ENCODE peak calls at places on chromosomes 6 and 20, in eight cellular contexts. Z is MM.1S, V is fibroblast of lung, E is cardiac muscle cell, M is mammary epithelial cell, W is tibial artery, A is choroid plexus epithelial cell, Q is GM12865. O is an unnamed sample.

GRCh38 chr20:1898496-1899168 is 3.4 kb downstream of the SIRPA start:
- DNase-seq in Z (no peak), V (no peak), E (peak), M (no peak), W (no peak), A (no peak), Q (no peak), O (no peak)

GRCh38 chr20:51237278-51237677 is 214.4 kb upstream of the KCNG1 start:
- DNase-seq in Z (no peak), V (no peak), E (peak), M (no peak), W (peak), A (peak), Q (no peak), O (no peak)

GRCh38 chr20:32484221-32485125 is 100.7 kb downstream of the NOL4L start:
- DNase-seq in Z (no peak), V (peak), E (no peak), M (no peak), W (peak), A (peak), Q (no peak), O (no peak)

GRCh38 chr20:6882911-6883310 is 115.4 kb downstream of the BMP2 start:
- DNase-seq in Z (no peak), V (peak), E (no peak), M (peak), W (no peak), A (peak), Q (no peak), O (peak)

GRCh38 chr6:65546894-65547293 is 160.1 kb downstream of the EYS start:
- DNase-seq in Z (no peak), V (no peak), E (no peak), M (no peak), W (no peak), A (no peak), Q (no peak), O (no peak)

GRCh38 chr20:10553326-10553984 is 118.3 kb downstream of the SLX4IP start:
- DNase-seq in Z (peak), V (peak), E (peak), M (peak), W (peak), A (peak), Q (peak), O (peak)

GRCh38 chr6:137389150-137389664 is 105.0 kb downstream of the OLIG3 start:
- DNase-seq in Z (peak), V (no peak), E (peak), M (peak), W (peak), A (peak), Q (peak), O (peak)

GRCh38 chr20:542777-543368 is 717 bp downstream of the CSNK2A1 start:
- DNase-seq in Z (peak), V (no peak), E (no peak), M (no peak), W (no peak), A (no peak), Q (peak), O (no peak)

GRCh38 chr6:104855507-104855906 is 4.2 kb downstream of the HACE1 start:
- DNase-seq in Z (no peak), V (peak), E (peak), M (peak), W (no peak), A (peak), Q (no peak), O (peak)

GRCh38 chr6:161748535-161749386 is 474.9 kb upstream of the AGPAT4 start:
- DNase-seq in Z (no peak), V (peak), E (peak), M (no peak), W (no peak), A (peak), Q (peak), O (no peak)

GRCh38 chr6:110560239-110561015 is 84.0 kb upstream of the SLC22A16 start:
- DNase-seq in Z (peak), V (no peak), E (no peak), M (no peak), W (no peak), A (no peak), Q (peak), O (no peak)

GRCh38 chr6:2026133-2026532 is 219.3 kb downstream of the GMDS start:
- DNase-seq in Z (no peak), V (peak), E (no peak), M (no peak), W (no peak), A (no peak), Q (no peak), O (no peak)

GRCh38 chr6:114740547-114740946 is 397.7 kb upstream of the HS3ST5 start:
- DNase-seq in Z (no peak), V (peak), E (no peak), M (no peak), W (no peak), A (no peak), Q (no peak), O (no peak)

GRCh38 chr6:30725713-30726505 is 5.8 kb downstream of the TUBB start:
- DNase-seq in Z (no peak), V (peak), E (peak), M (no peak), W (no peak), A (peak), Q (peak), O (peak)

GRCh38 chr6:154598403-154598802 is 87.9 kb upstream of the CNKSR3 start:
- DNase-seq in Z (no peak), V (no peak), E (no peak), M (no peak), W (no peak), A (no peak), Q (no peak), O (no peak)

GRCh38 chr6:16320533-16321340 is 82.3 kb downstream of the GMPR start:
- DNase-seq in Z (no peak), V (peak), E (peak), M (no peak), W (peak), A (peak), Q (no peak), O (peak)

GRCh38 chr20:58746551-58747399 is 54.2 kb downstream of the NPEPL1 start:
- DNase-seq in Z (no peak), V (peak), E (peak), M (no peak), W (no peak), A (no peak), Q (no peak), O (peak)

GRCh38 chr6:68778356-68779020 is 143.4 kb downstream of the ADGRB3 start:
- DNase-seq in Z (peak), V (peak), E (peak), M (no peak), W (no peak), A (peak), Q (peak), O (peak)

GRCh38 chr6:68008445-68008844 is 626.6 kb upstream of the ADGRB3 start:
- DNase-seq in Z (peak), V (peak), E (peak), M (no peak), W (no peak), A (peak), Q (peak), O (no peak)

GRCh38 chr6:136307351-136307750 is 17.7 kb upstream of the BCLAF1 start:
- DNase-seq in Z (no peak), V (no peak), E (no peak), M (no peak), W (no peak), A (no peak), Q (no peak), O (no peak)

GRCh38 chr6:28496099-28496779 is 19.4 kb downstream of the GPX6 start:
- DNase-seq in Z (no peak), V (no peak), E (peak), M (no peak), W (no peak), A (peak), Q (no peak), O (no peak)

GRCh38 chr6:23526519-23526918 is 599.5 kb upstream of the NRSN1 start:
- DNase-seq in Z (no peak), V (no peak), E (peak), M (no peak), W (no peak), A (peak), Q (no peak), O (no peak)

GRCh38 chr6:23524556-23524955 is 601.5 kb upstream of the NRSN1 start:
- DNase-seq in Z (no peak), V (peak), E (no peak), M (no peak), W (no peak), A (no peak), Q (no peak), O (no peak)

GRCh38 chr6:23523771-23524170 is 602.2 kb upstream of the NRSN1 start:
- DNase-seq in Z (no peak), V (no peak), E (no peak), M (no peak), W (no peak), A (no peak), Q (no peak), O (no peak)

GRCh38 chr6:23518294-23518693 is 607.7 kb upstream of the NRSN1 start:
- DNase-seq in Z (no peak), V (no peak), E (no peak), M (no peak), W (no peak), A (no peak), Q (no peak), O (no peak)

GRCh38 chr6:23522751-23523527 is 603.1 kb upstream of the NRSN1 start:
- DNase-seq in Z (no peak), V (no peak), E (no peak), M (no peak), W (no peak), A (no peak), Q (no peak), O (no peak)
- H3K4me3 ChIP-seq in Z (no peak), V (no peak), E (no peak), M (no peak), W (no peak), A (no peak), Q (no peak), O (no peak)

GRCh38 chr6:130032758-130033323 is 14.5 kb downstream of the L3MBTL3 start:
- DNase-seq in Z (no peak), V (no peak), E (no peak), M (no peak), W (no peak), A (no peak), Q (no peak), O (no peak)

GRCh38 chr6:130026859-130027258 is 8.5 kb downstream of the L3MBTL3 start:
- DNase-seq in Z (no peak), V (no peak), E (no peak), M (peak), W (no peak), A (no peak), Q (no peak), O (no peak)

GRCh38 chr6:130029163-130029562 is 10.8 kb downstream of the L3MBTL3 start:
- DNase-seq in Z (peak), V (no peak), E (no peak), M (no peak), W (no peak), A (no peak), Q (no peak), O (no peak)

GRCh38 chr6:130027948-130028347 is 9.6 kb downstream of the L3MBTL3 start:
- DNase-seq in Z (peak), V (no peak), E (no peak), M (no peak), W (no peak), A (no peak), Q (peak), O (no peak)
- TF ChIP-seq CTCF in Z (no peak), V (no peak), E (no peak), M (no peak), W (no peak), A (no peak), Q (no peak), O (no peak)

DNA sequence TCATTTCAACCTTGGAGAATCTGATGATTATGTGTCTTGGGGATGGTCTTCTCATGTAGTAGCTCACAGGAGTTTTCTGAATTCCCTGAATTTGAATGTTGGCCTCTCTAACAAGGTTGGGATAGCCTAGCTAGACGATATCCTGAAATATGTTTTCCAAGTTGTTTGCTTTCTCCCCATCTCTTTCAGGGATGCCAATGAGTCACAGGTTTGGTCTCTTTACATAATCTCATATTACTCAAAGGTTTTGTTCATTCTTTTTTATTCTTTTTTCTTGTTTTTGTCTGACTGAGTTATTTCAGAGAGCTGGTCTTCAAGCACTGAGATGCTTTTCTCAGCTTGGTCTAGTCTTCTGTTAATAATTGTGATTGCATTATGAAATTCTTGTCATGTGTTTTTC is 42.7 kb upstream of the COL9A1 start:
- DNase-seq in Z (no peak), V (no peak), E (no peak), M (no peak), W (no peak), A (no peak), Q (no peak), O (no peak)
- H3K4me3 ChIP-seq in Z (no peak), V (no peak), E (no peak), M (no peak), W (no peak), A (no peak), Q (no peak), O (no peak)

GRCh38 chr6:140124498-140124897 is 750.0 kb upstream of the CITED2 start:
- DNase-seq in Z (no peak), V (no peak), E (no peak), M (no peak), W (no peak), A (no peak), Q (no peak), O (no peak)
- TF ChIP-seq CTCF in Z (no peak), V (no peak), E (no peak), M (no peak), W (no peak), A (no peak), Q (no peak), O (no peak)

GRCh38 chr6:168713013-168713412 is 272.0 kb downstream of the SMOC2 start:
- DNase-seq in Z (no peak), V (no peak), E (no peak), M (no peak), W (no peak), A (no peak), Q (no peak), O (no peak)

GRCh38 chr6:168711666-168712300 is 270.8 kb downstream of the SMOC2 start:
- DNase-seq in Z (no peak), V (no peak), E (no peak), M (no peak), W (no peak), A (no peak), Q (no peak), O (no peak)

GRCh38 chr6:168709440-168709839 is 268.5 kb downstream of the SMOC2 start:
- DNase-seq in Z (no peak), V (no peak), E (no peak), M (no peak), W (no peak), A (no peak), Q (no peak), O (no peak)

GRCh38 chr6:168709991-168710390 is 269.0 kb downstream of the SMOC2 start:
- DNase-seq in Z (no peak), V (no peak), E (no peak), M (no peak), W (no peak), A (no peak), Q (no peak), O (no peak)

GRCh38 chr6:168711049-168711640 is 270.2 kb downstream of the SMOC2 start:
- DNase-seq in Z (no peak), V (no peak), E (peak), M (no peak), W (no peak), A (peak), Q (no peak), O (no peak)
- H3K4me3 ChIP-seq in Z (no peak), V (no peak), E (no peak), M (no peak), W (no peak), A (no peak), Q (no peak), O (no peak)

GRCh38 chr6:8066108-8066507 is 1.9 kb upstream of the BLOC1S5 start:
- DNase-seq in Z (no peak), V (no peak), E (no peak), M (no peak), W (no peak), A (no peak), Q (peak), O (no peak)
- TF ChIP-seq CTCF in Z (no peak), V (no peak), E (no peak), M (no peak), W (no peak), A (peak), Q (no peak), O (peak)

DNA sequence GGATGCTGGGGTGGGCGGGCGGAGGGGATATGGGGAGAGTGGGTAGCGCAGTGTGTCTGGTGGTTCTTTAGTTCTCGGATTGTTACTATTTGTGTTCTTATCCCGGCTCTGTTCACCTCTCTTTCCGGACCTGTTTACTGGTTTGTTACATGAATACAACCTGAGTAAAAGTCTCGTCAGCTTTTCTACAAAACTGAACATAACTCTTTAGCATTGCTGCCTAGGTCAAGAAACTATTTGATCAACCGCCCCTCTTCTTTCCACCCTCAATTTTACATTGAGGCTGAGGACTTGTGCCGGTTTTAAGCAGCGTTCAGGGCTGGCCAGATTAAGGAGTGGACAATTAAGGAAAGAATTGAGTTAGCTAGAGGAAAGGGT is 625 bp downstream of the ABT1 start:
- DNase-seq in Z (no peak), V (no peak), E (no peak), M (no peak), W (no peak), A (no peak), Q (no peak), O (no peak)
- H3K4me3 ChIP-seq in Z (peak), V (peak), E (peak), M (peak), W (peak), A (peak), Q (peak), O (peak)

O was measured in fibroblast of villous mesenchyme.